ENCODE peak calls at places on chromosomes 1 and 21, in ten cellular contexts. Z, M, H, G, P, Q, O, K, F and Y are unnamed samples.

GRCh38 chr1:15803380-15803779 is 4.1 kb downstream of the UQCRHL start:
- DNase-seq in Z (no peak), M (peak), H (no peak), G (peak), P (no peak), Q (no peak), O (no peak), K (no peak), F (peak), Y (no peak)

GRCh38 chr1:65344171-65344570 is 34.8 kb downstream of the DNAJC6 start:
- DNase-seq in Z (no peak), M (peak), H (no peak), G (no peak), P (no peak), Q (no peak), O (no peak), K (no peak), F (no peak), Y (peak)

GRCh38 chr1:91404151-91405012 is at the start of gene HFM1:
- DNase-seq in Z (peak), M (peak), H (peak), G (peak), P (peak), Q (peak), O (peak), K (peak), F (peak), Y (peak)

GRCh38 chr1:11391327-11391726 is 87.6 kb upstream of the DISP3 start:
- DNase-seq in Z (no peak), M (no peak), H (no peak), G (no peak), P (no peak), Q (no peak), O (no peak), K (no peak), F (no peak), Y (no peak)

GRCh38 chr1:111971396-111971795 is 18.1 kb downstream of the KCND3 start:
- DNase-seq in Z (no peak), M (no peak), H (no peak), G (no peak), P (no peak), Q (no peak), O (no peak), K (no peak), F (no peak), Y (no peak)

GRCh38 chr21:43953028-43953427 is 59.1 kb upstream of the TRAPPC10 start:
- DNase-seq in Z (no peak), M (no peak), H (no peak), G (no peak), P (no peak), Q (no peak), O (no peak), K (no peak), F (no peak), Y (no peak)

GRCh38 chr1:172967936-172968335 is 82.8 kb downstream of the TNFSF18 start:
- DNase-seq in Z (no peak), M (no peak), H (no peak), G (peak), P (no peak), Q (no peak), O (no peak), K (no peak), F (no peak), Y (no peak)

GRCh38 chr1:210296682-210297081 is 32.0 kb upstream of the HHAT start:
- DNase-seq in Z (no peak), M (no peak), H (no peak), G (no peak), P (no peak), Q (no peak), O (no peak), K (no peak), F (no peak), Y (no peak)

GRCh38 chr1:18373882-18374493 is 106.7 kb upstream of the KLHDC7A start:
- DNase-seq in Z (no peak), M (peak), H (no peak), G (no peak), P (no peak), Q (no peak), O (no peak), K (no peak), F (peak), Y (no peak)

GRCh38 chr21:17602874-17603273 is 9.8 kb downstream of the BTG3 start:
- DNase-seq in Z (no peak), M (no peak), H (no peak), G (peak), P (no peak), Q (no peak), O (peak), K (no peak), F (no peak), Y (peak)

GRCh38 chr1:115310821-115311220 is 27.2 kb downstream of the NGF start:
- DNase-seq in Z (no peak), M (no peak), H (no peak), G (no peak), P (no peak), Q (no peak), O (no peak), K (no peak), F (no peak), Y (no peak)

GRCh38 chr21:25956993-25957714 is 213.4 kb downstream of the APP start:
- DNase-seq in Z (no peak), M (peak), H (no peak), G (peak), P (no peak), Q (no peak), O (no peak), K (no peak), F (no peak), Y (peak)

GRCh38 chr1:8019229-8019620 is 6.9 kb downstream of the ERRFI1 start:
- DNase-seq in Z (no peak), M (no peak), H (no peak), G (no peak), P (no peak), Q (no peak), O (no peak), K (no peak), F (no peak), Y (peak)

GRCh38 chr1:59128784-59129227 is 168.1 kb upstream of the FGGY start:
- DNase-seq in Z (no peak), M (no peak), H (no peak), G (peak), P (no peak), Q (no peak), O (peak), K (no peak), F (no peak), Y (no peak)

GRCh38 chr1:215022723-215023122 is 59.8 kb upstream of the KCNK2 start:
- DNase-seq in Z (no peak), M (no peak), H (no peak), G (peak), P (no peak), Q (no peak), O (no peak), K (no peak), F (no peak), Y (peak)

GRCh38 chr1:13832100-13832499 is 132.1 kb downstream of the PRDM2 start:
- DNase-seq in Z (no peak), M (no peak), H (peak), G (no peak), P (no peak), Q (no peak), O (no peak), K (no peak), F (no peak), Y (no peak)

GRCh38 chr1:49060766-49061165 is 284.1 kb upstream of the BEND5 start:
- DNase-seq in Z (no peak), M (no peak), H (no peak), G (no peak), P (no peak), Q (no peak), O (peak), K (no peak), F (no peak), Y (no peak)

GRCh38 chr1:156146749-156147405 is 6.5 kb upstream of the SEMA4A start:
- DNase-seq in Z (no peak), M (no peak), H (peak), G (no peak), P (peak), Q (peak), O (no peak), K (peak), F (no peak), Y (no peak)

GRCh38 chr1:224427346-224427745 is 7.3 kb downstream of the WDR26 start:
- DNase-seq in Z (no peak), M (no peak), H (no peak), G (peak), P (no peak), Q (no peak), O (peak), K (no peak), F (no peak), Y (peak)

GRCh38 chr1:201485184-201485774 is 16.3 kb upstream of the PHLDA3 start:
- DNase-seq in Z (no peak), M (no peak), H (no peak), G (no peak), P (no peak), Q (no peak), O (no peak), K (no peak), F (no peak), Y (no peak)

GRCh38 chr1:226425431-226426031 is 17.6 kb upstream of the PARP1 start:
- DNase-seq in Z (no peak), M (no peak), H (no peak), G (no peak), P (no peak), Q (no peak), O (no peak), K (no peak), F (no peak), Y (no peak)

GRCh38 chr1:29974345-29974744 is 738.0 kb downstream of the PTPRU start:
- DNase-seq in Z (no peak), M (no peak), H (no peak), G (peak), P (no peak), Q (no peak), O (peak), K (no peak), F (no peak), Y (peak)

GRCh38 chr1:99811075-99811474 is 39.1 kb upstream of the AGL start:
- DNase-seq in Z (no peak), M (peak), H (no peak), G (no peak), P (no peak), Q (no peak), O (no peak), K (no peak), F (no peak), Y (no peak)

GRCh38 chr1:1116701-1117468 is 996 bp upstream of the C1orf159 start:
- DNase-seq in Z (peak), M (peak), H (no peak), G (peak), P (no peak), Q (no peak), O (no peak), K (no peak), F (no peak), Y (peak)

GRCh38 chr1:46187106-46187869 is 10.9 kb downstream of the POMGNT1 start:
- DNase-seq in Z (peak), M (no peak), H (no peak), G (no peak), P (no peak), Q (peak), O (no peak), K (no peak), F (no peak), Y (no peak)

GRCh38 chr1:107897428-107898339 is 67.3 kb downstream of the VAV3 start:
- DNase-seq in Z (no peak), M (no peak), H (no peak), G (no peak), P (no peak), Q (no peak), O (no peak), K (no peak), F (no peak), Y (no peak)